ENCODE peak calls at places on chromosome 16, in five cellular contexts. One of them, this sample, is unnamed.
A peak's percentile ranks its signal among the peaks of the same experiment; 100 is the strongest.

GRCh38 chr16:66903544-66904427 is 14.9 kb downstream of the CDH16 start:
- DNase-seq in stomach: peak; percentile 50
- DNase-seq in progenitor cell of endocrine pancreas: no peak
- DNase-seq in pancreas: no peak
- DNase-seq in breast epithelium: no peak
- DNase-seq in this sample: no peak

GRCh38 chr16:13961099-13961811 is 41.3 kb downstream of the ERCC4 start:
- DNase-seq in stomach: no peak
- DNase-seq in progenitor cell of endocrine pancreas: no peak
- DNase-seq in pancreas: no peak
- DNase-seq in breast epithelium: no peak
- DNase-seq in this sample: no peak

GRCh38 chr16:19520861-19521331 is 1.0 kb downstream of the GDE1 start:
- DNase-seq in stomach: peak; percentile 34
- DNase-seq in progenitor cell of endocrine pancreas: no peak
- DNase-seq in pancreas: no peak
- DNase-seq in breast epithelium: no peak
- DNase-seq in this sample: no peak

GRCh38 chr16:61432421-61432820 is 603.8 kb downstream of the CDH8 start:
- DNase-seq in stomach: no peak
- DNase-seq in progenitor cell of endocrine pancreas: no peak
- DNase-seq in pancreas: no peak
- DNase-seq in breast epithelium: no peak
- DNase-seq in this sample: no peak

GRCh38 chr16:86521236-86522197 is 11.2 kb downstream of the FOXF1 start:
- DNase-seq in stomach: no peak
- DNase-seq in progenitor cell of endocrine pancreas: no peak
- DNase-seq in pancreas: no peak
- DNase-seq in breast epithelium: no peak
- DNase-seq in this sample: no peak

GRCh38 chr16:85310868-85311585 is 198.8 kb upstream of the CIBAR2 start:
- DNase-seq in stomach: no peak
- DNase-seq in progenitor cell of endocrine pancreas: no peak
- DNase-seq in pancreas: no peak
- DNase-seq in breast epithelium: no peak
- DNase-seq in this sample: no peak

GRCh38 chr16:69486272-69486671 is 61.9 kb downstream of the CYB5B start:
- DNase-seq in stomach: no peak
- DNase-seq in progenitor cell of endocrine pancreas: no peak
- DNase-seq in pancreas: no peak
- DNase-seq in breast epithelium: no peak
- DNase-seq in this sample: no peak

GRCh38 chr16:71473891-71474290 is 11.8 kb upstream of the ZNF23 start:
- DNase-seq in stomach: no peak
- DNase-seq in progenitor cell of endocrine pancreas: no peak
- DNase-seq in pancreas: no peak
- DNase-seq in breast epithelium: no peak
- DNase-seq in this sample: no peak

GRCh38 chr16:24539850-24540484 is 601 bp downstream of the RBBP6 start:
- DNase-seq in stomach: peak; percentile 67
- DNase-seq in progenitor cell of endocrine pancreas: no peak
- DNase-seq in pancreas: peak; percentile 64
- DNase-seq in breast epithelium: peak; percentile 43
- DNase-seq in this sample: peak; percentile 54

GRCh38 chr16:49660647-49661046 is 195.3 kb downstream of the ZNF423 start:
- DNase-seq in stomach: no peak
- DNase-seq in progenitor cell of endocrine pancreas: no peak
- DNase-seq in pancreas: no peak
- DNase-seq in breast epithelium: no peak
- DNase-seq in this sample: no peak

GRCh38 chr16:69798466-69798865 is 36.3 kb downstream of the WWP2 start:
- DNase-seq in stomach: no peak
- DNase-seq in progenitor cell of endocrine pancreas: no peak
- DNase-seq in pancreas: no peak
- DNase-seq in breast epithelium: no peak
- DNase-seq in this sample: no peak

GRCh38 chr16:56824804-56825203 is 40.2 kb upstream of the SLC12A3 start:
- DNase-seq in stomach: no peak
- DNase-seq in progenitor cell of endocrine pancreas: no peak
- DNase-seq in pancreas: no peak
- DNase-seq in breast epithelium: no peak
- DNase-seq in this sample: no peak

GRCh38 chr16:56828641-56829040 is 36.4 kb upstream of the SLC12A3 start:
- DNase-seq in stomach: no peak
- DNase-seq in progenitor cell of endocrine pancreas: no peak
- DNase-seq in pancreas: no peak
- DNase-seq in breast epithelium: no peak
- DNase-seq in this sample: no peak

GRCh38 chr16:56825821-56826220 is 39.2 kb upstream of the SLC12A3 start:
- DNase-seq in stomach: no peak
- DNase-seq in progenitor cell of endocrine pancreas: no peak
- DNase-seq in pancreas: no peak
- DNase-seq in breast epithelium: no peak
- DNase-seq in this sample: no peak

GRCh38 chr16:56822966-56823739 is 41.9 kb upstream of the SLC12A3 start:
- DNase-seq in stomach: no peak
- DNase-seq in progenitor cell of endocrine pancreas: no peak
- DNase-seq in pancreas: no peak
- DNase-seq in breast epithelium: no peak
- DNase-seq in this sample: no peak

GRCh38 chr16:56824335-56824734 is 40.7 kb upstream of the SLC12A3 start:
- DNase-seq in stomach: peak; percentile 29
- DNase-seq in progenitor cell of endocrine pancreas: no peak
- DNase-seq in pancreas: no peak
- DNase-seq in breast epithelium: no peak
- DNase-seq in this sample: no peak
- TF ChIP-seq CTCF in stomach: no peak
- TF ChIP-seq CTCF in progenitor cell of endocrine pancreas: peak; percentile 11
- TF ChIP-seq CTCF in pancreas: no peak
- TF ChIP-seq CTCF in breast epithelium: no peak
- TF ChIP-seq CTCF in this sample: no peak

GRCh38 chr16:31010539-31010938 is at the start of gene STX1B:
- DNase-seq in stomach: no peak
- DNase-seq in progenitor cell of endocrine pancreas: no peak
- DNase-seq in pancreas: no peak
- DNase-seq in breast epithelium: no peak
- DNase-seq in this sample: peak; percentile 48

GRCh38 chr16:31010943-31011342 is 505 bp upstream of the STX1B start:
- DNase-seq in stomach: no peak
- DNase-seq in progenitor cell of endocrine pancreas: no peak
- DNase-seq in pancreas: no peak
- DNase-seq in breast epithelium: no peak
- DNase-seq in this sample: no peak

GRCh38 chr16:31016018-31016417 is 5.6 kb upstream of the STX1B start:
- DNase-seq in stomach: no peak
- DNase-seq in progenitor cell of endocrine pancreas: no peak
- DNase-seq in pancreas: peak; percentile 40
- DNase-seq in breast epithelium: no peak
- DNase-seq in this sample: no peak
- TF ChIP-seq CTCF in stomach: no peak
- TF ChIP-seq CTCF in progenitor cell of endocrine pancreas: no peak
- TF ChIP-seq CTCF in pancreas: no peak
- TF ChIP-seq CTCF in breast epithelium: no peak
- TF ChIP-seq CTCF in this sample: no peak

GRCh38 chr16:57535680-57536305 is 578 bp downstream of the CCDC102A start:
- DNase-seq in stomach: peak; percentile 95
- DNase-seq in progenitor cell of endocrine pancreas: peak; percentile 92
- DNase-seq in pancreas: peak; percentile 94
- DNase-seq in breast epithelium: peak; percentile 94
- DNase-seq in this sample: peak; percentile 95
- TF ChIP-seq CTCF in stomach: no peak
- TF ChIP-seq CTCF in progenitor cell of endocrine pancreas: peak; percentile 27
- TF ChIP-seq CTCF in pancreas: no peak
- TF ChIP-seq CTCF in breast epithelium: no peak
- TF ChIP-seq CTCF in this sample: no peak

GRCh38 chr16:11395008-11395948 is 50.0 kb downstream of the RMI2 start:
- DNase-seq in stomach: no peak
- DNase-seq in progenitor cell of endocrine pancreas: no peak
- DNase-seq in pancreas: no peak
- DNase-seq in breast epithelium: no peak
- DNase-seq in this sample: no peak
- TF ChIP-seq CTCF in stomach: no peak
- TF ChIP-seq CTCF in progenitor cell of endocrine pancreas: no peak
- TF ChIP-seq CTCF in pancreas: no peak
- TF ChIP-seq CTCF in breast epithelium: no peak
- TF ChIP-seq CTCF in this sample: no peak

This sample was measured in endothelial cell.